ENCODE peak calls at places on chromosome 12, in four cellular contexts. One of them, this sample, is unnamed.

GRCh38 chr12:68381476-68381875 is 49.3 kb upstream of the MDM1 start:
- DNase-seq in EH: no peak
- DNase-seq in hippocampal formation: no peak
- DNase-seq in heart right ventricle: no peak
- DNase-seq in this sample: no peak

GRCh38 chr12:63264629-63265028 is 113.6 kb upstream of the AVPR1A start:
- DNase-seq in heart right ventricle: no peak
- DNase-seq in hippocampal formation: no peak
- DNase-seq in EH: no peak
- DNase-seq in this sample: no peak

GRCh38 chr12:109310247-109311125 is 1.4 kb upstream of the FOXN4 start:
- DNase-seq in heart right ventricle: no peak
- DNase-seq in EH: no peak
- DNase-seq in hippocampal formation: no peak
- DNase-seq in this sample: no peak

GRCh38 chr12:104478396-104479140 is 21.8 kb downstream of the CHST11 start:
- DNase-seq in EH: no peak
- DNase-seq in hippocampal formation: no peak
- DNase-seq in heart right ventricle: no peak
- DNase-seq in this sample: no peak

GRCh38 chr12:11981174-11981733 is 89.5 kb upstream of the BCL2L14 start:
- DNase-seq in EH: peak; percentile 18
- DNase-seq in hippocampal formation: no peak
- DNase-seq in heart right ventricle: no peak
- DNase-seq in this sample: peak; percentile 82

GRCh38 chr12:41014643-41015020 is 173.5 kb upstream of the PDZRN4 start:
- DNase-seq in EH: peak; percentile 1
- DNase-seq in heart right ventricle: no peak
- DNase-seq in hippocampal formation: no peak
- DNase-seq in this sample: peak; percentile 11

GRCh38 chr12:72271741-72272661 is at the start of gene TRHDE:
- DNase-seq in hippocampal formation: no peak
- DNase-seq in EH: peak; percentile 80
- DNase-seq in heart right ventricle: peak; percentile 23
- DNase-seq in this sample: peak; percentile 58

GRCh38 chr12:58310828-58311273 is 369.5 kb downstream of the ATP23 start:
- DNase-seq in hippocampal formation: no peak
- DNase-seq in heart right ventricle: no peak
- DNase-seq in EH: peak; percentile 99
- DNase-seq in this sample: peak; percentile 97

GRCh38 chr12:3311027-3311402 is 180.0 kb upstream of the PRMT8 start:
- DNase-seq in heart right ventricle: no peak
- DNase-seq in EH: no peak
- DNase-seq in hippocampal formation: no peak
- DNase-seq in this sample: peak; percentile 55

GRCh38 chr12:121817648-121818043 is 13.8 kb downstream of the SETD1B start:
- DNase-seq in EH: no peak
- DNase-seq in hippocampal formation: no peak
- DNase-seq in heart right ventricle: no peak
- DNase-seq in this sample: no peak

GRCh38 chr12:29591140-29592020 is 93.9 kb upstream of the OVCH1 start:
- DNase-seq in hippocampal formation: no peak
- DNase-seq in heart right ventricle: no peak
- DNase-seq in EH: peak; percentile 18
- DNase-seq in this sample: peak; percentile 69

GRCh38 chr12:46886541-46887041 is 60.8 kb upstream of the SLC38A4 start:
- DNase-seq in EH: peak; percentile 87
- DNase-seq in heart right ventricle: no peak
- DNase-seq in hippocampal formation: no peak
- DNase-seq in this sample: peak; percentile 90

GRCh38 chr12:121455766-121456420 is 56.0 kb downstream of the RNF34 start:
- DNase-seq in heart right ventricle: no peak
- DNase-seq in hippocampal formation: no peak
- DNase-seq in EH: no peak
- DNase-seq in this sample: no peak

GRCh38 chr12:18165422-18165871 is 75.5 kb upstream of the RERGL start:
- DNase-seq in heart right ventricle: no peak
- DNase-seq in EH: peak; percentile 1
- DNase-seq in hippocampal formation: no peak
- DNase-seq in this sample: peak; percentile 76

GRCh38 chr12:48865441-48866290 is at the start of gene RND1:
- DNase-seq in hippocampal formation: peak; percentile 89
- DNase-seq in EH: peak; percentile 92
- DNase-seq in heart right ventricle: peak; percentile 80
- DNase-seq in this sample: peak; percentile 94

GRCh38 chr12:24822121-24822899 is 126.6 kb downstream of the BCAT1 start:
- DNase-seq in hippocampal formation: no peak
- DNase-seq in heart right ventricle: no peak
- DNase-seq in EH: peak; percentile 95
- DNase-seq in this sample: peak; percentile 76

GRCh38 chr12:132162508-132163031 is 18.3 kb downstream of the NOC4L start:
- DNase-seq in heart right ventricle: peak; percentile 12
- DNase-seq in hippocampal formation: peak; percentile 12
- DNase-seq in EH: peak; percentile 91
- DNase-seq in this sample: peak; percentile 90

GRCh38 chr12:27504506-27504905 is 19.5 kb upstream of the PPFIBP1 start:
- DNase-seq in hippocampal formation: no peak
- DNase-seq in heart right ventricle: no peak
- DNase-seq in EH: peak; percentile 49
- DNase-seq in this sample: peak; percentile 66

GRCh38 chr12:63319936-63320633 is 169.1 kb upstream of the AVPR1A start:
- DNase-seq in heart right ventricle: no peak
- DNase-seq in EH: peak; percentile 12
- DNase-seq in hippocampal formation: no peak
- DNase-seq in this sample: no peak

GRCh38 chr12:68281685-68282084 is 28.3 kb upstream of the IL22 start:
- DNase-seq in hippocampal formation: no peak
- DNase-seq in heart right ventricle: no peak
- DNase-seq in EH: no peak
- DNase-seq in this sample: no peak

GRCh38 chr12:109716092-109716479 is 2.5 kb downstream of the FAM222A start:
- DNase-seq in EH: no peak
- DNase-seq in hippocampal formation: peak; percentile 52
- DNase-seq in heart right ventricle: no peak
- DNase-seq in this sample: no peak

GRCh38 chr12:116339800-116340371 is 62.4 kb upstream of the MED13L start:
- DNase-seq in heart right ventricle: no peak
- DNase-seq in hippocampal formation: no peak
- DNase-seq in EH: peak; percentile 65
- DNase-seq in this sample: peak; percentile 84

GRCh38 chr12:126935435-126935834 is 1331.5 kb upstream of the TMEM132C start:
- DNase-seq in hippocampal formation: no peak
- DNase-seq in heart right ventricle: no peak
- DNase-seq in EH: no peak
- DNase-seq in this sample: no peak

GRCh38 chr12:103626498-103626897 is 39.4 kb downstream of the STAB2 start:
- DNase-seq in EH: no peak
- DNase-seq in hippocampal formation: peak; percentile 4
- DNase-seq in heart right ventricle: peak; percentile 43
- DNase-seq in this sample: peak; percentile 88

GRCh38 chr12:84676787-84677186 is 235.8 kb downstream of the SLC6A15 start:
- DNase-seq in hippocampal formation: no peak
- DNase-seq in EH: no peak
- DNase-seq in heart right ventricle: no peak
- DNase-seq in this sample: no peak

GRCh38 chr12:80709811-80710726 is 2.6 kb downstream of the MYF6 start:
- DNase-seq in heart right ventricle: no peak
- DNase-seq in EH: no peak
- DNase-seq in hippocampal formation: no peak
- DNase-seq in this sample: no peak

GRCh38 chr12:84508325-84508861 is 404.2 kb downstream of the SLC6A15 start:
- DNase-seq in hippocampal formation: no peak
- DNase-seq in heart right ventricle: no peak
- DNase-seq in EH: peak; percentile 89
- DNase-seq in this sample: peak; percentile 95

GRCh38 chr12:124391340-124392261 is 96.7 kb downstream of the RFLNA start:
- DNase-seq in EH: peak; percentile 82
- DNase-seq in heart right ventricle: peak; percentile 63
- DNase-seq in hippocampal formation: peak; percentile 24
- DNase-seq in this sample: peak; percentile 86

GRCh38 chr12:9925746-9926393 is 6.3 kb downstream of the CLEC2A start:
- DNase-seq in EH: peak; percentile 36
- DNase-seq in heart right ventricle: no peak
- DNase-seq in hippocampal formation: no peak
- DNase-seq in this sample: peak; percentile 62

GRCh38 chr12:120971299-120972180 is 6.8 kb upstream of the HNF1A start:
- DNase-seq in EH: peak; percentile 65
- DNase-seq in hippocampal formation: no peak
- DNase-seq in heart right ventricle: no peak
- DNase-seq in this sample: peak; percentile 78

GRCh38 chr12:19030180-19030579 is 99.4 kb upstream of the PLEKHA5 start:
- DNase-seq in heart right ventricle: no peak
- DNase-seq in EH: no peak
- DNase-seq in hippocampal formation: no peak
- DNase-seq in this sample: no peak

GRCh38 chr12:72015895-72016294 is 77.2 kb downstream of the TPH2 start:
- DNase-seq in heart right ventricle: no peak
- DNase-seq in EH: no peak
- DNase-seq in hippocampal formation: no peak
- DNase-seq in this sample: no peak

GRCh38 chr12:104758771-104759170 is 199.3 kb downstream of the SLC41A2 start:
- DNase-seq in heart right ventricle: no peak
- DNase-seq in EH: no peak
- DNase-seq in hippocampal formation: no peak
- DNase-seq in this sample: no peak

GRCh38 chr12:6089041-6089823 is 35.2 kb downstream of the VWF start:
- DNase-seq in EH: peak; percentile 31
- DNase-seq in hippocampal formation: no peak
- DNase-seq in heart right ventricle: no peak
- DNase-seq in this sample: peak; percentile 84

GRCh38 chr12:30969006-30969405 is 42.5 kb downstream of the TSPAN11 start:
- DNase-seq in EH: no peak
- DNase-seq in hippocampal formation: no peak
- DNase-seq in heart right ventricle: no peak
- DNase-seq in this sample: no peak

GRCh38 chr12:10364839-10365681 is 24.8 kb downstream of the KLRK1 start:
- DNase-seq in heart right ventricle: peak; percentile 22
- DNase-seq in hippocampal formation: peak; percentile 64
- DNase-seq in EH: peak; percentile 85
- DNase-seq in this sample: peak; percentile 88

This sample was measured in GM23248.